ENCODE peak calls at places on chromosomes 11 and 22, in five cellular contexts. I is CD4-positive, CD25-positive, alpha-beta regulatory T cell; N is Kasumi-1; O is activated effector memory CD4-positive, alpha-beta T cell treated with anti-CD3 and anti-CD28 coated beads, Interleukin-2, amount 50 U/mL, for 16 hours; F is nephron progenitor cell. H is an unnamed sample.
A peak's percentile ranks its signal among the peaks of the same experiment; 100 is the strongest.

GRCh38 chr22:37752189-37753061 is 55.3 kb upstream of the GCAT start:
- DNase-seq in N (no peak), O (no peak), I (no peak), F (no peak), H (no peak)

GRCh38 chr11:126637800-126638175 is 282.3 kb downstream of the ST3GAL4 start:
- DNase-seq in I (no peak), N (no peak), O (no peak), F (no peak), H (no peak)

GRCh38 chr11:69839516-69839915 is 20.3 kb upstream of the FGF3 start:
- DNase-seq in N (no peak), F (no peak), O (peak; percentile 17), I (no peak), H (no peak)

GRCh38 chr11:83819936-83820549 is 533.9 kb upstream of the CCDC90B start:
- DNase-seq in I (peak; percentile 14), O (no peak), N (peak; percentile 84), F (no peak), H (no peak)

GRCh38 chr22:42632096-42632495 is 8.3 kb downstream of the ATP5MGL start:
- DNase-seq in I (no peak), F (no peak), N (no peak), O (no peak), H (no peak)

GRCh38 chr22:31118046-31118820 is 4.5 kb upstream of the INPP5J start:
- DNase-seq in I (no peak), N (no peak), O (no peak), F (no peak), H (no peak)

GRCh38 chr11:93585758-93586157 is 42.6 kb upstream of the SMCO4 start:
- DNase-seq in O (no peak), N (no peak), I (no peak), F (no peak), H (no peak)

GRCh38 chr11:100970273-100971164 is 159.1 kb downstream of the PGR start:
- DNase-seq in N (no peak), F (no peak), O (no peak), I (no peak), H (no peak)

GRCh38 chr11:119739021-119739703 is 10.2 kb upstream of the NECTIN1 start:
- DNase-seq in F (no peak), O (no peak), N (no peak), I (no peak), H (no peak)

GRCh38 chr22:30568137-30568805 is 6.2 kb downstream of the GAL3ST1 start:
- DNase-seq in O (no peak), F (no peak), N (no peak), I (no peak), H (peak; percentile 46)

GRCh38 chr22:32731372-32731771 is 70.1 kb upstream of the TIMP3 start:
- DNase-seq in I (no peak), F (no peak), N (no peak), O (no peak), H (no peak)

GRCh38 chr11:118322721-118323120 is 18.2 kb downstream of the CD3E start:
- DNase-seq in I (no peak), N (no peak), O (no peak), F (no peak), H (no peak)

GRCh38 chr11:123799438-123799837 is 6.7 kb downstream of the OR6M1 start:
- DNase-seq in I (no peak), O (no peak), F (no peak), N (no peak), H (no peak)

GRCh38 chr11:3177931-3178330 is 12.8 kb upstream of the OSBPL5 start:
- DNase-seq in I (no peak), N (no peak), F (no peak), O (no peak), H (no peak)

GRCh38 chr22:25396615-25397200 is 167.8 kb upstream of the GRK3 start:
- DNase-seq in O (no peak), I (no peak), N (no peak), F (no peak), H (no peak)

GRCh38 chr11:95991101-95991500 is 67.2 kb upstream of the MTMR2 start:
- DNase-seq in N (no peak), F (no peak), I (no peak), O (no peak), H (no peak)

GRCh38 chr11:114970908-114971645 is 292.8 kb downstream of the NXPE2 start:
- DNase-seq in O (no peak), N (no peak), F (no peak), I (no peak), H (no peak)

GRCh38 chr22:39336411-39336810 is 13.4 kb upstream of the SYNGR1 start:
- DNase-seq in F (no peak), O (no peak), I (no peak), N (no peak), H (no peak)

GRCh38 chr11:60701509-60701818 is 2.1 kb downstream of the MS4A8 start:
- DNase-seq in F (no peak), O (no peak), I (no peak), N (no peak), H (no peak)

GRCh38 chr11:96134622-96135021 is 208.4 kb downstream of the MAML2 start:
- DNase-seq in F (no peak), N (peak; percentile 58), I (peak; percentile 34), O (no peak), H (no peak)

GRCh38 chr11:36372101-36372767 is 76.1 kb downstream of the PRR5L start:
- DNase-seq in N (no peak), I (no peak), F (no peak), O (no peak), H (no peak)

GRCh38 chr11:69144719-69145365 is 10.9 kb upstream of the SMIM38 start:
- DNase-seq in N (no peak), F (no peak), O (no peak), I (no peak), H (no peak)

GRCh38 chr11:111539426-111540113 is 950 bp upstream of the LAYN start:
- DNase-seq in O (no peak), F (no peak), N (no peak), I (peak; percentile 55), H (no peak)

GRCh38 chr11:66542362-66542761 is 3.5 kb downstream of the ZDHHC24 start:
- DNase-seq in O (no peak), N (no peak), F (no peak), I (no peak), H (no peak)

GRCh38 chr11:32913445-32913844 is 20.8 kb downstream of the QSER1 start:
- DNase-seq in I (no peak), N (no peak), F (no peak), O (no peak), H (no peak)

H was measured in WTC11.